ENCODE peak calls at places on chromosome 1, in four cellular contexts. One of them, this sample, is unnamed.

GRCh38 chr1:36341626-36342320 is 18.3 kb upstream of the EVA1B start:
- DNase-seq in suprapubic skin: no peak
- DNase-seq in ureter: no peak
- DNase-seq in epithelial cell of esophagus: no peak
- DNase-seq in this sample: no peak

GRCh38 chr1:214136336-214136735 is 144.6 kb upstream of the SMYD2 start:
- DNase-seq in ureter: no peak
- DNase-seq in suprapubic skin: no peak
- DNase-seq in epithelial cell of esophagus: no peak
- DNase-seq in this sample: no peak

GRCh38 chr1:9399510-9400424 is 107.1 kb downstream of the SPSB1 start:
- DNase-seq in epithelial cell of esophagus: no peak
- DNase-seq in suprapubic skin: no peak
- DNase-seq in ureter: no peak
- DNase-seq in this sample: no peak

GRCh38 chr1:166808959-166809358 is 30.3 kb upstream of the POGK start:
- DNase-seq in suprapubic skin: no peak
- DNase-seq in epithelial cell of esophagus: no peak
- DNase-seq in ureter: no peak
- DNase-seq in this sample: no peak

GRCh38 chr1:157111396-157112165 is 12.0 kb upstream of the ETV3L start:
- DNase-seq in ureter: no peak
- DNase-seq in epithelial cell of esophagus: no peak
- DNase-seq in suprapubic skin: peak
- DNase-seq in this sample: no peak

GRCh38 chr1:22711591-22712501 is 1.2 kb downstream of the EPHB2 start:
- DNase-seq in suprapubic skin: no peak
- DNase-seq in ureter: no peak
- DNase-seq in epithelial cell of esophagus: peak
- DNase-seq in this sample: peak

GRCh38 chr1:172449585-172450523 is 6.0 kb upstream of the PIGC start:
- DNase-seq in suprapubic skin: no peak
- DNase-seq in ureter: peak
- DNase-seq in epithelial cell of esophagus: peak
- DNase-seq in this sample: no peak

GRCh38 chr1:149942207-149942606 is 5.5 kb upstream of the MTMR11 start:
- DNase-seq in epithelial cell of esophagus: peak
- DNase-seq in ureter: no peak
- DNase-seq in suprapubic skin: no peak
- DNase-seq in this sample: peak

GRCh38 chr1:186301448-186301847 is 73.6 kb downstream of the TPR start:
- DNase-seq in epithelial cell of esophagus: no peak
- DNase-seq in suprapubic skin: no peak
- DNase-seq in ureter: no peak
- DNase-seq in this sample: no peak

GRCh38 chr1:65146908-65147423 is 1.0 kb upstream of the AK4 start:
- DNase-seq in epithelial cell of esophagus: peak
- DNase-seq in suprapubic skin: no peak
- DNase-seq in ureter: no peak
- DNase-seq in this sample: no peak

GRCh38 chr1:84698718-84699117 is 8.5 kb upstream of the SSX2IP start:
- DNase-seq in suprapubic skin: no peak
- DNase-seq in ureter: no peak
- DNase-seq in epithelial cell of esophagus: peak
- DNase-seq in this sample: peak

GRCh38 chr1:234649432-234650081 is 39.6 kb upstream of the IRF2BP2 start:
- DNase-seq in epithelial cell of esophagus: peak
- DNase-seq in suprapubic skin: no peak
- DNase-seq in ureter: no peak
- DNase-seq in this sample: no peak